ENCODE peak calls at places on chromosome 16, in five cellular contexts. One of them, this sample, is unnamed.

GRCh38 chr16:69932228-69932627 is 18.9 kb upstream of the CLEC18A start:
- DNase-seq in lower lobe of right lung: peak
- DNase-seq in tibial nerve: no peak
- DNase-seq in breast epithelium: no peak
- DNase-seq in fibroblast of lung: no peak
- DNase-seq in this sample: no peak

GRCh38 chr16:4345439-4346204 is 5.5 kb downstream of the PAM16 start:
- DNase-seq in tibial nerve: no peak
- DNase-seq in lower lobe of right lung: no peak
- DNase-seq in fibroblast of lung: no peak
- DNase-seq in breast epithelium: no peak
- DNase-seq in this sample: no peak

GRCh38 chr16:49567940-49568339 is 194.3 kb downstream of the C16orf78 start:
- DNase-seq in tibial nerve: no peak
- DNase-seq in lower lobe of right lung: no peak
- DNase-seq in fibroblast of lung: no peak
- DNase-seq in breast epithelium: no peak
- DNase-seq in this sample: no peak

GRCh38 chr16:24844101-24845030 is 1.4 kb upstream of the SLC5A11 start:
- DNase-seq in tibial nerve: no peak
- DNase-seq in breast epithelium: no peak
- DNase-seq in lower lobe of right lung: no peak
- DNase-seq in fibroblast of lung: peak
- DNase-seq in this sample: no peak

GRCh38 chr16:71426069-71426879 is 15.6 kb downstream of the TLE7 start:
- DNase-seq in lower lobe of right lung: no peak
- DNase-seq in tibial nerve: peak
- DNase-seq in fibroblast of lung: peak
- DNase-seq in breast epithelium: no peak
- DNase-seq in this sample: no peak

GRCh38 chr16:88703486-88704309 is 2.5 kb downstream of the RNF166 start:
- DNase-seq in lower lobe of right lung: peak
- DNase-seq in breast epithelium: peak
- DNase-seq in fibroblast of lung: peak
- DNase-seq in tibial nerve: no peak
- DNase-seq in this sample: no peak

GRCh38 chr16:81315271-81316175 is 761 bp downstream of the GAN start:
- DNase-seq in fibroblast of lung: peak
- DNase-seq in tibial nerve: peak
- DNase-seq in breast epithelium: peak
- DNase-seq in lower lobe of right lung: peak
- DNase-seq in this sample: no peak

GRCh38 chr16:89690392-89690901 is 4.0 kb downstream of the CDK10 start:
- DNase-seq in lower lobe of right lung: peak
- DNase-seq in breast epithelium: no peak
- DNase-seq in tibial nerve: no peak
- DNase-seq in fibroblast of lung: no peak
- DNase-seq in this sample: no peak

GRCh38 chr16:25996052-25996451 is 304.3 kb downstream of the HS3ST4 start:
- DNase-seq in tibial nerve: no peak
- DNase-seq in breast epithelium: no peak
- DNase-seq in lower lobe of right lung: no peak
- DNase-seq in fibroblast of lung: no peak
- DNase-seq in this sample: no peak

GRCh38 chr16:716250-716607 is 1.3 kb downstream of the METRN start:
- DNase-seq in breast epithelium: no peak
- DNase-seq in tibial nerve: no peak
- DNase-seq in fibroblast of lung: peak
- DNase-seq in lower lobe of right lung: no peak
- DNase-seq in this sample: no peak

GRCh38 chr16:78816499-78817441 is 717.3 kb downstream of the WWOX start:
- DNase-seq in lower lobe of right lung: no peak
- DNase-seq in breast epithelium: peak
- DNase-seq in tibial nerve: peak
- DNase-seq in fibroblast of lung: no peak
- DNase-seq in this sample: no peak

GRCh38 chr16:80045944-80046660 is 445.6 kb upstream of the MAF start:
- DNase-seq in fibroblast of lung: no peak
- DNase-seq in tibial nerve: no peak
- DNase-seq in lower lobe of right lung: no peak
- DNase-seq in breast epithelium: no peak
- DNase-seq in this sample: no peak

GRCh38 chr16:47538472-47538871 is 77.3 kb downstream of the PHKB start:
- DNase-seq in tibial nerve: no peak
- DNase-seq in fibroblast of lung: no peak
- DNase-seq in breast epithelium: no peak
- DNase-seq in lower lobe of right lung: no peak
- DNase-seq in this sample: no peak

GRCh38 chr16:4366016-4366415 is 5.6 kb upstream of the VASN start:
- DNase-seq in tibial nerve: no peak
- DNase-seq in fibroblast of lung: no peak
- DNase-seq in lower lobe of right lung: no peak
- DNase-seq in breast epithelium: no peak
- DNase-seq in this sample: no peak

GRCh38 chr16:89641719-89642187 is 15.8 kb downstream of the CHMP1A start:
- DNase-seq in breast epithelium: no peak
- DNase-seq in tibial nerve: no peak
- DNase-seq in fibroblast of lung: no peak
- DNase-seq in lower lobe of right lung: no peak
- DNase-seq in this sample: no peak

GRCh38 chr16:56315955-56316354 is 109.4 kb downstream of the AMFR start:
- DNase-seq in fibroblast of lung: no peak
- DNase-seq in tibial nerve: no peak
- DNase-seq in breast epithelium: no peak
- DNase-seq in lower lobe of right lung: no peak
- DNase-seq in this sample: no peak

GRCh38 chr16:89322381-89323119 is 105.0 kb downstream of the ZNF778 start:
- DNase-seq in fibroblast of lung: peak
- DNase-seq in tibial nerve: no peak
- DNase-seq in breast epithelium: no peak
- DNase-seq in lower lobe of right lung: peak
- DNase-seq in this sample: no peak

GRCh38 chr16:23225634-23226033 is 43.1 kb downstream of the SCNN1G start:
- DNase-seq in fibroblast of lung: no peak
- DNase-seq in breast epithelium: no peak
- DNase-seq in tibial nerve: no peak
- DNase-seq in lower lobe of right lung: no peak
- DNase-seq in this sample: no peak

GRCh38 chr16:16014329-16015224 is 65.2 kb downstream of the ABCC1 start:
- DNase-seq in tibial nerve: peak
- DNase-seq in lower lobe of right lung: peak
- DNase-seq in fibroblast of lung: peak
- DNase-seq in breast epithelium: peak
- DNase-seq in this sample: peak

GRCh38 chr16:117381-118365 is 20.8 kb downstream of the NPRL3 start:
- DNase-seq in lower lobe of right lung: peak
- DNase-seq in fibroblast of lung: peak
- DNase-seq in breast epithelium: no peak
- DNase-seq in tibial nerve: no peak
- DNase-seq in this sample: no peak

DNA sequence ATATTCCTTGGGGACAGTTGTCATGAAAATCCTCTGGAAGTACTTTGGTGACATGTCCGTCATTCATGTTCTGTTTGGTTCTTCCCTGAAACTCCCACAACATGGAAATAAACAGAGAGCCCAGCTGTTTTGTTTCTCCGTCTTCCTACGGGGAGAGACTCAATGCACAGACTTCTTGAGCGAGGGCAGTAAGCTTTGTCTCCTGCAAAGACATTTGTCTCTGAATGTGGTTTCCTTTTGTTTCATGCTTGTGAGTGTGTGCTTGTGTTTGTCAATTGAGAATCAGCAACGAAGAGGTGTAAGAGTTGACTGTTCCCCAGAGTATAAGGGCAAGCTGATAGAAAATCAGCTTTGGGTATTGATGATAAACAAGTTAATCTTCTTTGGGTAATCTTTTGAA is 643.0 kb upstream of the RBFOX1 start:
- DNase-seq in breast epithelium: no peak
- DNase-seq in tibial nerve: no peak
- DNase-seq in fibroblast of lung: no peak
- DNase-seq in lower lobe of right lung: no peak
- DNase-seq in this sample: no peak
- H3K27ac ChIP-seq in breast epithelium: no peak
- H3K27ac ChIP-seq in tibial nerve: no peak
- H3K27ac ChIP-seq in fibroblast of lung: no peak
- H3K27ac ChIP-seq in lower lobe of right lung: no peak
- H3K27ac ChIP-seq in this sample: no peak

GRCh38 chr16:67199011-67199807 is at the start of gene ELMO3:
- DNase-seq in tibial nerve: no peak
- DNase-seq in fibroblast of lung: no peak
- DNase-seq in lower lobe of right lung: peak
- DNase-seq in breast epithelium: no peak
- DNase-seq in this sample: no peak
- TF ChIP-seq CTCF in tibial nerve: peak
- TF ChIP-seq CTCF in fibroblast of lung: no peak
- TF ChIP-seq CTCF in lower lobe of right lung: peak
- TF ChIP-seq CTCF in breast epithelium: peak
- TF ChIP-seq CTCF in this sample: no peak

DNA sequence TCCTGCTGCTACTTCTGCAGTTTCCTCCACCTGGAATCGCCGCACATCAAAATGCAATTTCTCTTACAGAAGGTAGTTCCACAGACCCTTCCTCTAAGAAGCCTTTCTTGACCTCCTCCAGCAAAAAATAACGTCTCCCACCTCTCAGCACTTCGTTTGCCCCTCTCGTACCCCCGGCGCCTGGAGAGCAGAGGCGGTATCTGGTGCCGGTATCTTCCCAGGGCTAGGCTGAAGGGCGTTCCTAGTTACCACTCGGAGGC is 482 bp downstream of the DCTPP1 start:
- DNase-seq in lower lobe of right lung: no peak
- DNase-seq in breast epithelium: no peak
- DNase-seq in tibial nerve: no peak
- DNase-seq in fibroblast of lung: no peak
- DNase-seq in this sample: no peak
- H3K4me3 ChIP-seq in lower lobe of right lung: peak
- H3K4me3 ChIP-seq in breast epithelium: peak
- H3K4me3 ChIP-seq in tibial nerve: peak
- H3K4me3 ChIP-seq in fibroblast of lung: peak
- H3K4me3 ChIP-seq in this sample: peak

GRCh38 chr16:19177111-19177747 is 9.2 kb downstream of the SYT17 start:
- DNase-seq in tibial nerve: no peak
- DNase-seq in fibroblast of lung: no peak
- DNase-seq in breast epithelium: no peak
- DNase-seq in lower lobe of right lung: no peak
- DNase-seq in this sample: no peak

GRCh38 chr16:19183187-19183586 is 15.1 kb downstream of the SYT17 start:
- DNase-seq in tibial nerve: no peak
- DNase-seq in fibroblast of lung: no peak
- DNase-seq in breast epithelium: no peak
- DNase-seq in lower lobe of right lung: no peak
- DNase-seq in this sample: no peak

GRCh38 chr16:19182487-19182886 is 14.4 kb downstream of the SYT17 start:
- DNase-seq in fibroblast of lung: no peak
- DNase-seq in tibial nerve: no peak
- DNase-seq in lower lobe of right lung: no peak
- DNase-seq in breast epithelium: no peak
- DNase-seq in this sample: no peak

GRCh38 chr16:19180741-19181140 is 12.7 kb downstream of the SYT17 start:
- DNase-seq in lower lobe of right lung: no peak
- DNase-seq in tibial nerve: no peak
- DNase-seq in breast epithelium: no peak
- DNase-seq in fibroblast of lung: no peak
- DNase-seq in this sample: no peak

GRCh38 chr16:19179890-19180490 is 11.9 kb downstream of the SYT17 start:
- DNase-seq in lower lobe of right lung: peak
- DNase-seq in fibroblast of lung: peak
- DNase-seq in tibial nerve: peak
- DNase-seq in breast epithelium: no peak
- DNase-seq in this sample: no peak
- H3K27ac ChIP-seq in lower lobe of right lung: no peak
- H3K27ac ChIP-seq in fibroblast of lung: no peak
- H3K27ac ChIP-seq in tibial nerve: no peak
- H3K27ac ChIP-seq in breast epithelium: no peak
- H3K27ac ChIP-seq in this sample: no peak

GRCh38 chr16:62079236-62079635 is 43.0 kb upstream of the CDH8 start:
- DNase-seq in lower lobe of right lung: no peak
- DNase-seq in tibial nerve: no peak
- DNase-seq in breast epithelium: no peak
- DNase-seq in fibroblast of lung: peak
- DNase-seq in this sample: no peak

GRCh38 chr16:62077998-62078397 is 41.8 kb upstream of the CDH8 start:
- DNase-seq in breast epithelium: no peak
- DNase-seq in fibroblast of lung: no peak
- DNase-seq in lower lobe of right lung: no peak
- DNase-seq in tibial nerve: no peak
- DNase-seq in this sample: no peak
- TF ChIP-seq CTCF in breast epithelium: no peak
- TF ChIP-seq CTCF in fibroblast of lung: no peak
- TF ChIP-seq CTCF in lower lobe of right lung: peak
- TF ChIP-seq CTCF in tibial nerve: no peak
- TF ChIP-seq CTCF in this sample: no peak

GRCh38 chr16:11671271-11671670 is 3.0 kb downstream of the SNN start:
- DNase-seq in breast epithelium: no peak
- DNase-seq in fibroblast of lung: no peak
- DNase-seq in tibial nerve: no peak
- DNase-seq in lower lobe of right lung: no peak
- DNase-seq in this sample: no peak
- H3K4me3 ChIP-seq in breast epithelium: no peak
- H3K4me3 ChIP-seq in fibroblast of lung: no peak
- H3K4me3 ChIP-seq in tibial nerve: no peak
- H3K4me3 ChIP-seq in lower lobe of right lung: no peak
- H3K4me3 ChIP-seq in this sample: no peak

This sample was measured in ascending aorta.